ENCODE peak calls at places on chromosomes 13 and 19, in seven cellular contexts. R, I, T, Y, M, D and Z are unnamed samples.

GRCh38 chr13:52395704-52396103 is 10.3 kb downstream of the THSD1 start:
- DNase-seq in R (no peak), I (no peak), T (no peak), Y (no peak), M (no peak), D (no peak), Z (no peak)

GRCh38 chr19:34309368-34310138 is 55.2 kb downstream of the GARRE1 start:
- DNase-seq in R (no peak), I (no peak), T (no peak), Y (no peak), M (no peak), D (no peak), Z (no peak)

GRCh38 chr19:1223018-1223855 is 14.6 kb downstream of the CBARP start:
- DNase-seq in R (no peak), I (no peak), T (peak; percentile 53), Y (peak; percentile 95), M (no peak), D (peak; percentile 61), Z (no peak)

GRCh38 chr13:76016799-76017198 is 380.7 kb downstream of the LMO7 start:
- DNase-seq in R (no peak), I (no peak), T (peak; percentile 45), Y (peak; percentile 38), M (peak; percentile 32), D (peak; percentile 7), Z (no peak)

GRCh38 chr13:45162821-45163220 is 38.0 kb downstream of the KCTD4 start:
- DNase-seq in R (no peak), I (no peak), T (peak; percentile 91), Y (no peak), M (no peak), D (no peak), Z (no peak)

GRCh38 chr13:51519839-51520238 is 64.4 kb upstream of the WDFY2 start:
- DNase-seq in R (no peak), I (no peak), T (no peak), Y (no peak), M (no peak), D (no peak), Z (no peak)

GRCh38 chr19:33287438-33287837 is 14.9 kb downstream of the CEBPA start:
- DNase-seq in R (no peak), I (no peak), T (no peak), Y (no peak), M (no peak), D (no peak), Z (no peak)

GRCh38 chr19:1921326-1921725 is 16.1 kb downstream of the ADAT3 start:
- DNase-seq in R (no peak), I (no peak), T (no peak), Y (no peak), M (no peak), D (no peak), Z (no peak)

GRCh38 chr13:111177081-111177711 is 62.1 kb downstream of the ARHGEF7 start:
- DNase-seq in R (no peak), I (peak; percentile 70), T (no peak), Y (no peak), M (no peak), D (no peak), Z (no peak)

GRCh38 chr13:93259527-93260080 is 33.0 kb downstream of the GPC6 start:
- DNase-seq in R (no peak), I (no peak), T (no peak), Y (no peak), M (no peak), D (no peak), Z (no peak)

GRCh38 chr19:35309481-35310279 is 17.7 kb downstream of the MAG start:
- DNase-seq in R (no peak), I (no peak), T (peak; percentile 48), Y (no peak), M (peak; percentile 93), D (peak; percentile 68), Z (no peak)

GRCh38 chr13:85608255-85608829 is 190.9 kb downstream of the SLITRK6 start:
- DNase-seq in R (no peak), I (no peak), T (no peak), Y (no peak), M (peak; percentile 30), D (no peak), Z (no peak)

GRCh38 chr13:96284971-96285370 is 195.1 kb downstream of the HS6ST3 start:
- DNase-seq in R (no peak), I (no peak), T (no peak), Y (no peak), M (no peak), D (no peak), Z (no peak)

GRCh38 chr19:3459322-3459881 is 20.9 kb downstream of the SMIM24 start:
- DNase-seq in R (no peak), I (no peak), T (peak; percentile 88), Y (no peak), M (no peak), D (no peak), Z (peak; percentile 82)

GRCh38 chr13:73090116-73090811 is 31.5 kb downstream of the KLF5 start:
- DNase-seq in R (no peak), I (no peak), T (peak; percentile 98), Y (peak; percentile 43), M (peak; percentile 89), D (no peak), Z (no peak)

GRCh38 chr13:112873851-112874750 is 94.9 kb upstream of the MCF2L start:
- DNase-seq in R (peak; percentile 78), I (peak; percentile 34), T (peak; percentile 69), Y (peak; percentile 87), M (peak; percentile 91), D (peak; percentile 90), Z (no peak)

GRCh38 chr13:22487932-22488331 is 692.8 kb upstream of the SGCG start:
- DNase-seq in R (no peak), I (no peak), T (peak; percentile 26), Y (no peak), M (no peak), D (no peak), Z (no peak)

GRCh38 chr13:86945596-86945995 is 725.6 kb upstream of the SLITRK5 start:
- DNase-seq in R (no peak), I (no peak), T (no peak), Y (no peak), M (no peak), D (no peak), Z (no peak)

GRCh38 chr13:95411641-95412040 is 110.4 kb upstream of the ABCC4 start:
- DNase-seq in R (no peak), I (no peak), T (no peak), Y (no peak), M (no peak), D (no peak), Z (no peak)

GRCh38 chr13:20567881-20568528 is 1.0 kb downstream of the IFT88 start:
- DNase-seq in R (no peak), I (no peak), T (no peak), Y (no peak), M (no peak), D (no peak), Z (no peak)

GRCh38 chr19:46115396-46116109 is 8.9 kb downstream of the IGFL3 start:
- DNase-seq in R (peak; percentile 8), I (no peak), T (peak; percentile 83), Y (peak; percentile 15), M (no peak), D (no peak), Z (no peak)

GRCh38 chr19:37902668-37903067 is 3.7 kb downstream of the WDR87 start:
- DNase-seq in R (no peak), I (peak; percentile 74), T (peak; percentile 83), Y (peak; percentile 90), M (peak; percentile 89), D (peak; percentile 85), Z (peak; percentile 5)

GRCh38 chr13:106096661-106097092 is 438.8 kb downstream of the EFNB2 start:
- DNase-seq in R (no peak), I (no peak), T (peak; percentile 77), Y (no peak), M (no peak), D (no peak), Z (no peak)

GRCh38 chr19:3691726-3692125 is 8.5 kb downstream of the PIP5K1C start:
- DNase-seq in R (no peak), I (no peak), T (no peak), Y (no peak), M (no peak), D (no peak), Z (no peak)

GRCh38 chr13:58151452-58151851 is 519.9 kb downstream of the PCDH17 start:
- DNase-seq in R (no peak), I (no peak), T (no peak), Y (no peak), M (no peak), D (no peak), Z (no peak)

GRCh38 chr19:5093953-5094718 is 125.2 kb downstream of the KDM4B start:
- DNase-seq in R (no peak), I (no peak), T (no peak), Y (peak; percentile 48), M (no peak), D (no peak), Z (no peak)

GRCh38 chr19:31319465-31319864 is 29.8 kb downstream of the TSHZ3 start:
- DNase-seq in R (no peak), I (no peak), T (no peak), Y (no peak), M (no peak), D (no peak), Z (no peak)

GRCh38 chr13:112117955-112118302 is 51.0 kb downstream of the SOX1 start:
- DNase-seq in R (no peak), I (no peak), T (no peak), Y (no peak), M (no peak), D (no peak), Z (no peak)

GRCh38 chr19:6215701-6216235 is 64.0 kb downstream of the MLLT1 start:
- DNase-seq in R (no peak), I (no peak), T (no peak), Y (no peak), M (no peak), D (no peak), Z (no peak)

GRCh38 chr19:15448778-15449619 is 757 bp downstream of the WIZ start:
- DNase-seq in R (no peak), I (no peak), T (no peak), Y (no peak), M (no peak), D (peak; percentile 30), Z (no peak)

GRCh38 chr13:112714772-112715569 is 25.1 kb downstream of the ATP11A start:
- DNase-seq in R (no peak), I (no peak), T (no peak), Y (no peak), M (no peak), D (no peak), Z (no peak)

GRCh38 chr19:3471954-3472655 is 8.2 kb downstream of the SMIM24 start:
- DNase-seq in R (no peak), I (peak; percentile 20), T (peak; percentile 11), Y (peak; percentile 50), M (no peak), D (peak; percentile 66), Z (no peak)

GRCh38 chr13:97724450-97724849 is 229.0 kb upstream of the IPO5 start:
- DNase-seq in R (no peak), I (no peak), T (no peak), Y (no peak), M (no peak), D (no peak), Z (no peak)